ENCODE peak calls at places on chromosomes 11 and 22, in five cellular contexts. F, P, N, Q and B are unnamed samples. For H3K4me1, the result is how much of the 10 kb centered on the place peaks cover.

GRCh38 chr11:12086271-12087074 is 23.9 kb upstream of the MICAL2 start:
- DNase-seq in F (no peak), P (no peak), N (peak), Q (peak), B (no peak)

GRCh38 chr11:12599408-12600143 is 74.6 kb upstream of the TEAD1 start:
- DNase-seq in F (peak), P (no peak), N (no peak), Q (peak), B (no peak)

GRCh38 chr11:112227002-112227401 is 774 bp downstream of the PTS start:
- DNase-seq in F (peak), P (no peak), N (no peak), Q (no peak), B (no peak)

GRCh38 chr22:27731621-27732020 is 69.9 kb downstream of the MN1 start:
- DNase-seq in F (no peak), P (no peak), N (no peak), Q (no peak), B (no peak)

GRCh38 chr11:65132988-65133700 is 1.2 kb downstream of the SYVN1 start:
- DNase-seq in F (no peak), P (no peak), N (peak), Q (peak), B (peak)

GRCh38 chr11:36130401-36130800 is 158.8 kb downstream of the COMMD9 start:
- DNase-seq in F (no peak), P (no peak), N (no peak), Q (no peak), B (no peak)

GRCh38 chr11:121716060-121716459 is 263.3 kb upstream of the SORL1-AS1 start:
- DNase-seq in F (no peak), P (no peak), N (no peak), Q (no peak), B (no peak)

GRCh38 chr11:89293966-89294679 is 116.4 kb downstream of the TYR start:
- DNase-seq in F (peak), P (no peak), N (no peak), Q (no peak), B (peak)

GRCh38 chr11:123145220-123145619 is 49.8 kb downstream of the CLMP start:
- DNase-seq in F (no peak), P (no peak), N (no peak), Q (peak), B (peak)

GRCh38 chr11:28461846-28462245 is 353.7 kb downstream of the METTL15 start:
- DNase-seq in F (no peak), P (no peak), N (no peak), Q (no peak), B (no peak)

GRCh38 chr22:48089601-48090331 is 1327.3 kb downstream of the TBC1D22A start:
- DNase-seq in F (no peak), P (peak), N (peak), Q (no peak), B (no peak)

GRCh38 chr11:103295704-103296103 is 186.5 kb downstream of the DYNC2H1 start:
- DNase-seq in F (no peak), P (no peak), N (no peak), Q (no peak), B (no peak)

GRCh38 chr11:118283311-118283636 is 19.2 kb upstream of the MPZL2 start:
- DNase-seq in F (no peak), P (no peak), N (no peak), Q (no peak), B (no peak)

GRCh38 chr22:20424937-20425587 is 12.6 kb downstream of the SCARF2 start:
- DNase-seq in F (no peak), P (no peak), N (peak), Q (no peak), B (peak)

GRCh38 chr11:62708423-62709261 is 1.2 kb downstream of the GNG3 start:
- DNase-seq in F (no peak), P (no peak), N (peak), Q (no peak), B (peak)

GRCh38 chr11:86108146-86108545 is 39.3 kb upstream of the PICALM start:
- DNase-seq in F (no peak), P (no peak), N (no peak), Q (no peak), B (no peak)

GRCh38 chr22:19688301-19689290 is 25.7 kb upstream of the SEPTIN5 start:
- DNase-seq in F (no peak), P (no peak), N (no peak), Q (no peak), B (no peak)

GRCh38 chr11:72684236-72684912 is 10.2 kb upstream of the PDE2A start:
- DNase-seq in F (peak), P (peak), N (peak), Q (peak), B (no peak)

GRCh38 chr11:3220521-3221407 is 2.2 kb upstream of the MRGPRG start:
- DNase-seq in F (no peak), P (no peak), N (no peak), Q (no peak), B (no peak)

GRCh38 chr22:49290286-49290685 is 537.4 kb downstream of the BRD1 start:
- DNase-seq in F (no peak), P (peak), N (no peak), Q (no peak), B (no peak)

GRCh38 chr11:18669211-18669593 is 29.4 kb upstream of the TMEM86A start:
- DNase-seq in F (no peak), P (no peak), N (no peak), Q (no peak), B (peak)

GRCh38 chr11:130995266-130995665 is 79.0 kb upstream of the SNX19 start:
- DNase-seq in F (no peak), P (no peak), N (no peak), Q (no peak), B (no peak)

GRCh38 chr11:82750643-82751139 is 17.0 kb upstream of the FAM181B start:
- DNase-seq in F (no peak), P (no peak), N (no peak), Q (no peak), B (no peak)

GRCh38 chr11:69373251-69373635 is 79.3 kb downstream of the MYEOV start:
- DNase-seq in F (no peak), P (no peak), N (no peak), Q (no peak), B (peak)

DNA sequence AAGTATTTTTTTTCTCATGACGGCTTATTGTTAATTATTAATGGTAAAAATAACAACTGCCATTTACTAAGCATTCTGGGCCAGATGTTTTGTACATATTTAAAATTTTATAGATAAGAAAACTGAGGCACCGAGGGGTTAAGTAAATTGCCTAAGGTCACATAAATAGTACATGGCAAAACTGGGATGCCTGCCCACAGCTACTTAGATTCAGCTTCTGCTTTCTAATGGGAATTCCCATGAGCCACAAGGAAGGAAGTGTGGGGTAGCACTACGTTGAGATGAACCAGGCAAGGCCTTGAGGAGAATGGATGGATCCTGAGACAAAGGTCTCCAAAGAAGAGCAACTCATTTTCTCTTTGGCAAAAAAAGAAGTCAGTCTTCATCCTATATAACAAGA is 11.9 kb upstream of the PHF21A start:
- DNase-seq in F (no peak), P (no peak), N (no peak), Q (no peak), B (no peak)
- H3K4me1 ChIP-seq in F (under half), P (under half), N (under half), Q (under half), B (under half)

GRCh38 chr22:45208993-45209838 is 31.5 kb downstream of the KIAA0930 start:
- DNase-seq in F (no peak), P (no peak), N (no peak), Q (no peak), B (peak)
- TF ChIP-seq CTCF in F (peak), P (peak), N (peak), Q (no peak), B (peak)

GRCh38 chr11:95688501-95689222 is 100.9 kb downstream of the FAM76B start:
- DNase-seq in F (no peak), P (no peak), N (no peak), Q (no peak), B (no peak)
- H3K4me1 ChIP-seq in F (under half), P (under half), N (under half), Q (under half), B (under half)

GRCh38 chr11:37141707-37142106 is 543.7 kb upstream of the RAG2 start:
- DNase-seq in F (peak), P (no peak), N (no peak), Q (no peak), B (no peak)
- TF ChIP-seq CTCF in F (no peak), P (no peak), N (no peak), Q (no peak), B (peak)

GRCh38 chr11:727859-728748 is 19.2 kb upstream of the TALDO1 start:
- DNase-seq in F (peak), P (peak), N (peak), Q (peak), B (peak)
- H3K4me1 ChIP-seq in F (under half), P (under half), N (under half), Q (under half), B (under half)

GRCh38 chr22:23085785-23086184 is 15.5 kb downstream of the GNAZ start:
- DNase-seq in F (no peak), P (no peak), N (no peak), Q (no peak), B (no peak)
- TF ChIP-seq CTCF in F (no peak), P (no peak), N (no peak), Q (no peak), B (no peak)